ENCODE peak calls at places on chromosomes 4 and X, in four cellular contexts. Z, R, V and O are unnamed samples.

GRCh38 chrX:144681501-144681900 is 565.8 kb upstream of the SPANXN1 start:
- DNase-seq in Z (no peak), R (peak; percentile 59), V (no peak), O (no peak)

GRCh38 chr4:111770514-111770913 is 374.7 kb upstream of the FAM241A start:
- DNase-seq in Z (no peak), R (no peak), V (no peak), O (no peak)

GRCh38 chr4:78332974-78333373 is 218.6 kb upstream of the ANXA3 start:
- DNase-seq in Z (no peak), R (peak; percentile 65), V (no peak), O (no peak)

GRCh38 chr4:81031389-81032173 is 1.1 kb downstream of the BMP3 start:
- DNase-seq in Z (peak; percentile 79), R (no peak), V (no peak), O (peak; percentile 68)

GRCh38 chr4:2745981-2746806 is 9.9 kb downstream of the TNIP2 start:
- DNase-seq in Z (no peak), R (peak; percentile 93), V (peak; percentile 20), O (peak; percentile 35)

GRCh38 chrX:25869761-25870160 is 268.4 kb upstream of the MAGEB18 start:
- DNase-seq in Z (no peak), R (no peak), V (no peak), O (no peak)

GRCh38 chrX:41734530-41734929 is 10.5 kb downstream of the GPR82 start:
- DNase-seq in Z (peak; percentile 55), R (no peak), V (peak; percentile 20), O (peak; percentile 19)

GRCh38 chr4:128123036-128123435 is 61.9 kb downstream of the LARP1B start:
- DNase-seq in Z (no peak), R (peak; percentile 89), V (no peak), O (no peak)

GRCh38 chr4:2417196-2417764 is 1.2 kb downstream of the ZFYVE28 start:
- DNase-seq in Z (peak; percentile 75), R (no peak), V (no peak), O (peak; percentile 84)

GRCh38 chr4:165532976-165533375 is 154.2 kb downstream of the CPE start:
- DNase-seq in Z (no peak), R (peak; percentile 78), V (no peak), O (no peak)

GRCh38 chr4:74675673-74676279 is 118.5 kb downstream of the BTC start:
- DNase-seq in Z (no peak), R (peak; percentile 58), V (peak; percentile 68), O (peak; percentile 16)

GRCh38 chrX:108732630-108733321 is 3.6 kb downstream of the IRS4 start:
- DNase-seq in Z (peak; percentile 87), R (peak; percentile 78), V (no peak), O (peak; percentile 78)

GRCh38 chrX:154719132-154719675 is 31.7 kb downstream of the GAB3 start:
- DNase-seq in Z (no peak), R (no peak), V (peak; percentile 12), O (no peak)

GRCh38 chr4:42482516-42483327 is 85.4 kb downstream of the SHISA3 start:
- DNase-seq in Z (no peak), R (no peak), V (no peak), O (no peak)

GRCh38 chr4:53816561-53816960 is 225.3 kb upstream of the LNX1 start:
- DNase-seq in Z (no peak), R (no peak), V (no peak), O (no peak)

GRCh38 chrX:41596586-41596985 is 92.2 kb upstream of the GPR34 start:
- DNase-seq in Z (no peak), R (no peak), V (no peak), O (no peak)

GRCh38 chr4:15013585-15013984 is 11.3 kb downstream of the CPEB2 start:
- DNase-seq in Z (no peak), R (no peak), V (no peak), O (no peak)

GRCh38 chr4:177255359-177255758 is 54.3 kb upstream of the NEIL3 start:
- DNase-seq in Z (no peak), R (no peak), V (no peak), O (no peak)

GRCh38 chrX:107823042-107823441 is 2.6 kb upstream of the MID2 start:
- DNase-seq in Z (no peak), R (no peak), V (no peak), O (no peak)

GRCh38 chrX:111386884-111387283 is 25.1 kb downstream of the DCX start:
- DNase-seq in Z (no peak), R (no peak), V (no peak), O (no peak)

GRCh38 chr4:108804648-108805273 is 41.9 kb upstream of the ETNPPL start:
- DNase-seq in Z (no peak), R (no peak), V (no peak), O (no peak)

GRCh38 chr4:163709601-163710000 is 215.1 kb downstream of the TMA16 start:
- DNase-seq in Z (no peak), R (no peak), V (no peak), O (no peak)

GRCh38 chrX:41490446-41490845 is 43.3 kb downstream of the NYX start:
- DNase-seq in Z (no peak), R (no peak), V (no peak), O (no peak)

GRCh38 chrX:19577181-19577810 is 62.0 kb upstream of the MAP3K15 start:
- DNase-seq in Z (no peak), R (no peak), V (no peak), O (no peak)

GRCh38 chr4:114791976-114792375 is 193.4 kb downstream of the UGT8 start:
- DNase-seq in Z (no peak), R (peak; percentile 49), V (no peak), O (no peak)

GRCh38 chrX:87338510-87338909 is 179.1 kb upstream of the KLHL4 start:
- DNase-seq in Z (no peak), R (no peak), V (no peak), O (peak; percentile 7)

GRCh38 chr4:38161208-38162113 is 201.3 kb downstream of the PTTG2 start:
- DNase-seq in Z (no peak), R (no peak), V (no peak), O (no peak)